ENCODE peak calls at places on chromosomes 13 and 19, in eight cellular contexts. B, Q, Y, M, K, I, P and T are unnamed samples.

GRCh38 chr19:33499671-33500506 is 21.7 kb downstream of the PEPD start:
- DNase-seq in I (no peak), Q (no peak), M (no peak), B (no peak), K (no peak), Y (no peak), P (no peak), T (no peak)

GRCh38 chr13:98279473-98280175 is 102.6 kb upstream of the RNF113B start:
- DNase-seq in I (no peak), K (no peak), Q (no peak), B (peak; percentile 73), M (no peak), Y (no peak), P (no peak), T (peak; percentile 42)

GRCh38 chr13:21124853-21125252 is 51.5 kb downstream of the SKA3 start:
- DNase-seq in I (no peak), K (peak; percentile 35), M (no peak), Y (no peak), Q (no peak), P (no peak), B (peak; percentile 32), T (no peak)

GRCh38 chr19:16896913-16897571 is 8.2 kb downstream of the F2RL3 start:
- DNase-seq in I (peak; percentile 99), Y (peak; percentile 35), B (peak; percentile 23), K (no peak), M (peak; percentile 32), P (peak; percentile 24), Q (peak; percentile 16), T (peak; percentile 15)

GRCh38 chr13:110126391-110126961 is 180.5 kb downstream of the COL4A1 start:
- DNase-seq in Y (no peak), I (peak; percentile 92), K (no peak), Q (no peak), M (no peak), P (no peak), B (peak; percentile 27), T (no peak)

GRCh38 chr19:49875801-49876421 is 1.2 kb downstream of the AKT1S1 start:
- DNase-seq in P (peak; percentile 34), Q (no peak), B (peak; percentile 72), Y (peak; percentile 34), M (no peak), I (no peak), K (peak; percentile 50), T (peak; percentile 54)

GRCh38 chr19:11418518-11419506 is at the start of gene RGL3:
- DNase-seq in I (no peak), P (no peak), M (no peak), Q (no peak), Y (no peak), K (peak; percentile 9), B (peak; percentile 69), T (peak; percentile 66)

GRCh38 chr19:32675720-32676185 is at the start of gene RGS9BP:
- DNase-seq in B (peak; percentile 66), M (no peak), K (peak; percentile 66), I (no peak), Y (peak; percentile 33), P (peak; percentile 58), Q (peak; percentile 66), T (peak; percentile 55)

GRCh38 chr13:20442370-20442769 is 83.3 kb downstream of the CRYL1 start:
- DNase-seq in M (no peak), I (peak; percentile 14), P (no peak), Y (no peak), Q (no peak), B (no peak), K (no peak), T (no peak)

GRCh38 chr19:30391554-30392551 is 19.7 kb downstream of the ZNF536 start:
- DNase-seq in Y (no peak), B (no peak), P (no peak), M (no peak), K (no peak), Q (peak; percentile 90), I (peak; percentile 77), T (no peak)

GRCh38 chr13:39967199-39967959 is 311.9 kb downstream of the COG6 start:
- DNase-seq in Q (no peak), M (no peak), B (no peak), Y (no peak), K (no peak), I (no peak), P (no peak), T (no peak)

GRCh38 chr13:94712812-94713555 is 639 bp upstream of the SOX21 start:
- DNase-seq in I (peak; percentile 83), B (no peak), P (no peak), Y (no peak), K (no peak), M (no peak), Q (peak; percentile 85), T (peak; percentile 28)

GRCh38 chr19:23075031-23075733 is 41.6 kb upstream of the ZNF730 start:
- DNase-seq in B (peak; percentile 62), P (no peak), Y (no peak), M (no peak), K (peak; percentile 77), I (no peak), Q (no peak), T (peak; percentile 59)

GRCh38 chr13:98577823-98578285 is 947 bp upstream of the STK24 start:
- DNase-seq in M (no peak), I (no peak), Q (no peak), B (no peak), Y (no peak), K (no peak), P (no peak), T (no peak)

GRCh38 chr19:55563261-55563690 is 17.4 kb downstream of the ZNF579 start:
- DNase-seq in M (no peak), P (no peak), K (no peak), Y (no peak), I (no peak), B (no peak), Q (no peak), T (no peak)

GRCh38 chr13:113635709-113636108 is 22.3 kb downstream of the ATP4B start:
- DNase-seq in P (no peak), M (no peak), Y (no peak), I (no peak), K (no peak), Q (no peak), B (no peak), T (no peak)

GRCh38 chr13:50481936-50482335 is 361.6 kb downstream of the DLEU7 start:
- DNase-seq in Q (no peak), P (no peak), K (no peak), Y (no peak), B (no peak), M (no peak), I (no peak), T (no peak)

GRCh38 chr19:3966051-3967017 is 4.6 kb downstream of the DAPK3 start:
- DNase-seq in P (no peak), I (no peak), K (no peak), B (no peak), Q (no peak), M (no peak), Y (no peak), T (no peak)

GRCh38 chr13:110187501-110188161 is 119.3 kb downstream of the COL4A1 start:
- DNase-seq in I (no peak), Q (no peak), K (no peak), M (no peak), Y (no peak), P (no peak), B (no peak), T (no peak)

GRCh38 chr19:45769821-45770191 is 754 bp upstream of the SIX5 start:
- DNase-seq in B (no peak), P (peak; percentile 57), Q (no peak), Y (no peak), M (no peak), K (peak; percentile 38), I (no peak), T (no peak)

GRCh38 chr19:51637362-51637978 is 7.3 kb upstream of the SIGLEC5 start:
- DNase-seq in I (no peak), Y (no peak), M (no peak), P (no peak), K (no peak), B (no peak), Q (no peak), T (no peak)

GRCh38 chr19:43596842-43597461 is 557 bp downstream of the ZNF576 start:
- DNase-seq in I (no peak), Y (no peak), B (no peak), M (no peak), K (no peak), Q (no peak), P (no peak), T (no peak)

GRCh38 chr13:110307697-110308376 is 753 bp downstream of the COL4A2 start:
- DNase-seq in I (no peak), Y (no peak), K (peak; percentile 35), P (no peak), M (no peak), Q (no peak), B (no peak), T (no peak)

GRCh38 chr13:68923995-68924394 is 1183.6 kb upstream of the ATXN8OS start:
- DNase-seq in M (no peak), B (no peak), Q (no peak), I (no peak), P (no peak), K (no peak), Y (no peak), T (no peak)

GRCh38 chr13:98977568-98978270 is at the start of gene DOCK9:
- DNase-seq in Q (peak; percentile 48), M (no peak), K (no peak), P (no peak), B (no peak), Y (no peak), I (no peak), T (no peak)

GRCh38 chr13:111658150-111659100 is 338.0 kb downstream of the TEX29 start:
- DNase-seq in M (no peak), P (no peak), B (peak; percentile 92), Y (no peak), K (no peak), Q (peak; percentile 37), I (no peak), T (peak; percentile 84)

GRCh38 chr19:1873524-1874473 is 10.4 kb upstream of the KLF16 start:
- DNase-seq in I (no peak), K (peak; percentile 64), B (no peak), Y (no peak), P (no peak), Q (no peak), M (no peak), T (no peak)

GRCh38 chr19:2488942-2489731 is 13.2 kb downstream of the GADD45B start:
- DNase-seq in I (no peak), B (no peak), P (no peak), M (no peak), Q (peak; percentile 31), K (peak; percentile 69), Y (no peak), T (no peak)

GRCh38 chr13:24127116-24127631 is 33.3 kb upstream of the SPATA13 start:
- DNase-seq in I (no peak), P (no peak), M (no peak), Q (no peak), B (no peak), K (no peak), Y (no peak), T (no peak)

GRCh38 chr19:30204721-30205120 is 167.5 kb upstream of the ZNF536 start:
- DNase-seq in Y (no peak), B (no peak), M (no peak), I (peak; percentile 90), P (no peak), K (no peak), Q (no peak), T (no peak)

GRCh38 chr19:16462757-16463250 is 9.0 kb downstream of the EPS15L1 start:
- DNase-seq in K (no peak), I (no peak), Y (no peak), M (no peak), P (no peak), Q (no peak), B (no peak), T (no peak)

GRCh38 chr19:10981496-10981895 is 20.7 kb downstream of the SMARCA4 start:
- DNase-seq in Q (no peak), B (no peak), Y (no peak), M (no peak), I (no peak), K (no peak), P (no peak), T (no peak)

GRCh38 chr19:47284324-47284899 is 9.7 kb downstream of the INAFM1 start:
- DNase-seq in Q (peak; percentile 57), M (peak; percentile 46), K (peak; percentile 46), Y (peak; percentile 49), P (peak; percentile 18), B (peak; percentile 50), I (no peak), T (no peak)

GRCh38 chr13:66407159-66407558 is 823.0 kb downstream of the PCDH9 start:
- DNase-seq in M (no peak), Q (peak; percentile 97), I (no peak), B (no peak), Y (no peak), K (no peak), P (no peak), T (no peak)